ENCODE peak calls at places on chromosomes 16 and 17, in seven cellular contexts. Z is Peyer's patch, F is adrenal gland, E is breast epithelium, B is right lobe of liver, T is A549, Q is uterus. O is an unnamed sample. For H3K4me1, the result is how much of the 10 kb centered on the place peaks cover.

GRCh38 chr16:12862327-12862726 is 39.1 kb upstream of the SHISA9 start:
- DNase-seq in Z (no peak), Q (no peak), F (no peak), T (no peak), B (no peak), E (no peak), O (no peak)

GRCh38 chr17:50469005-50469605 is 425 bp upstream of the CHAD start:
- DNase-seq in F (no peak), T (no peak), Z (no peak), Q (no peak), E (no peak), B (no peak), O (no peak)

GRCh38 chr17:16449121-16449570 is 33.8 kb downstream of the TRPV2 start:
- DNase-seq in E (no peak), F (no peak), T (no peak), B (no peak), Z (no peak), Q (no peak), O (no peak)

GRCh38 chr16:17885659-17886200 is 415.0 kb upstream of the XYLT1 start:
- DNase-seq in T (no peak), Q (no peak), E (no peak), B (no peak), F (no peak), Z (no peak), O (no peak)

GRCh38 chr17:79865351-79866210 is 26.3 kb upstream of the CBX4 start:
- DNase-seq in F (no peak), Q (no peak), E (no peak), Z (peak), T (no peak), B (no peak), O (no peak)

GRCh38 chr17:82436601-82437324 is 13.8 kb downstream of the CYBC1 start:
- DNase-seq in T (no peak), Q (peak), Z (no peak), F (no peak), E (no peak), B (peak), O (peak)

GRCh38 chr17:80000136-80000535 is 35.5 kb downstream of the TBC1D16 start:
- DNase-seq in Z (no peak), F (no peak), B (no peak), T (no peak), E (no peak), Q (no peak), O (no peak)

GRCh38 chr17:1485311-1485747 is 7.2 kb downstream of the MYO1C start:
- DNase-seq in Q (peak), B (no peak), Z (peak), E (no peak), F (peak), T (peak), O (peak)

GRCh38 chr16:14958970-14959369 is 15.9 kb upstream of the PDXDC1 start:
- DNase-seq in F (no peak), Z (no peak), B (no peak), T (no peak), Q (no peak), E (no peak), O (no peak)

DNA sequence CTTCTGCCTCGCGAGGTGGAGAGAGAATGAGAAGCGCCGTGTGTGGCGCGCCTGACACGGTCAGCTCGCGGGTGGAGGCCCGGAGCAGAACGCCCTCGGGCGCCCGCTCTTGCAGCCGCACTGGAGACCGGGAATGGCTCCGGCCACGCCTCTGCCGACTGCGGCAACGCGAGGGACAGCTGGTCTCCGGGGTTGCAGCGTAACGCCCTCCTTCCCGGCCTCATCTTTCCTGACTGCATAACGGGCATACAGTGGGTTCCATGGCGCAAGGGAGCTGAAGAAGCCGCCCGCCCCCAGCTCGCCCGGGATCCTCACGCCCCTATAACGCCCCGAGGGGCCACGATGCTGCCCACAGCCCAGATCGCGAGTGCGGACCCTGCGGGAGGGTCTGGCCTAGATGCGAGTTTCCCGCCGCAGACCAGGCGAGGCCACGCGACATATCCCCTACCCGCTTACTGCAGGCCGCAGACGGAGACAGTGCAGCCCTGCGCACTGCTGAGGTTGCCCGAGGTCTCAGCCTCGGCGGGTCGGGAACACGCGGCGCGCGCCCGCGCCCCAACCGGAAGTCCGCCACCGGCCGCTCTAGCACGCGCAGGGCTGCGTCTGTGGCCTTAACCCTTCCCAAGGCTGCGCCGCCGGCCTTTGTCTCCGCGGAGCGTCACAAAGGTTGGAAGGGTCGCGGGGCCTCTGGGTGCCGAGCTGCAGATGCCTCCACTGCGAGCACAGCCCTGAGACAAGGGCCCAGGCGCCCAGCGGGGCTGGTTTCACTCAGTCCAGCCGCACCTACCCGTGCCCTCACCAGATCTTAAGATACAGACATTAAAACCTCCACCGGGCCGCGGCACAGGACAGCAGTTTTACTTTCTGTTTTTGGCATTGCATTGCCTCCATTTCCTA is 18.8 kb downstream of the BCL7C start:
- DNase-seq in F (peak), Q (peak), Z (peak), B (peak), E (peak), T (peak), O (peak)
- TF ChIP-seq POLR2A in F (peak), Q (peak), Z (peak), B (peak), E (peak), T (peak), O (peak)

GRCh38 chr17:57620576-57620975 is 124.5 kb downstream of the CCDC182 start:
- DNase-seq in Z (no peak), T (no peak), B (no peak), F (no peak), Q (no peak), E (no peak), O (no peak)
- H3K4me1 ChIP-seq in Z (under half), T (under half), B (under half), F (under half), Q (under half), E (under half), O (under half)

GRCh38 chr17:43024407-43025289 is at the start of gene RND2:
- DNase-seq in E (peak), Q (peak), F (peak), Z (peak), B (peak), T (peak), O (peak)
- TF ChIP-seq POLR2A in E (peak), Q (peak), F (peak), Z (no peak), B (peak), T (peak), O (peak)

DNA sequence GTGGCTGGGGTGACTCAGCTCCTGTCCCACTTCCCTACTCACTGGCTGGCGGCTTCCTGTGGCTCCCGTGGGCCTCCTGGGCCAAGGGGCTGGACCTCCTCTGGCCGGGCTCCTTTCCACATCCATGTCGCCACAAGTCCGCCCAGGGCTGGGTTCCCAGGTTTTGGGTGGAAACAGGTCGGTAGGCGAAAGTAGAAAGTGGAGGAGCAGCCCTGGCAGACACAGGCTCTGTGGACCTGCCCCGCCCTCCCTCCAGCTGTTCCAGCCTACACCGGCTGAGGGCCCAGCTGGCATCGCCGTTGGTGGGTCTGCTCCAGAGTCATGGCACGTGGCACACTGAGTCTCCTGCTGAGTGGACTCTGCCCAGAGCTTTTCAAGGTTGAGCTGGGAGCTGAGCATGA is 28.7 kb downstream of the GSE1 start:
- DNase-seq in Z (peak), B (peak), F (peak), Q (no peak), E (peak), T (peak), O (peak)
- H3K4me1 ChIP-seq in Z (under half), B (under half), F (under half), Q (under half), E (under half), T (under half), O (half or more)

GRCh38 chr17:42429726-42430464 is 6.8 kb upstream of the CAVIN1 start:
- DNase-seq in T (no peak), Q (no peak), E (no peak), Z (no peak), F (no peak), B (peak), O (peak)
- TF ChIP-seq POLR2A in T (no peak), Q (no peak), E (no peak), Z (no peak), F (no peak), B (no peak), O (no peak)

GRCh38 chr16:54503436-54503835 is 216.8 kb upstream of the IRX3 start:
- DNase-seq in Q (no peak), B (no peak), Z (no peak), T (no peak), F (peak), E (no peak), O (no peak)
- H3K4me1 ChIP-seq in Q (under half), B (under half), Z (under half), T (under half), F (under half), E (under half), O (under half)

GRCh38 chr17:45837603-45838002 is 7.1 kb upstream of the SPPL2C start:
- DNase-seq in E (no peak), B (no peak), T (no peak), F (no peak), Z (no peak), Q (no peak), O (no peak)

GRCh38 chr17:45839442-45839841 is 5.2 kb upstream of the SPPL2C start:
- DNase-seq in T (no peak), F (no peak), Q (no peak), B (no peak), Z (no peak), E (no peak), O (no peak)

GRCh38 chr17:45837187-45837586 is 7.5 kb upstream of the SPPL2C start:
- DNase-seq in Z (no peak), T (no peak), B (no peak), E (no peak), F (no peak), Q (no peak), O (no peak)

GRCh38 chr17:45841098-45841497 is 3.6 kb upstream of the SPPL2C start:
- DNase-seq in B (no peak), E (no peak), Z (no peak), F (no peak), T (no peak), Q (no peak), O (no peak)

DNA sequence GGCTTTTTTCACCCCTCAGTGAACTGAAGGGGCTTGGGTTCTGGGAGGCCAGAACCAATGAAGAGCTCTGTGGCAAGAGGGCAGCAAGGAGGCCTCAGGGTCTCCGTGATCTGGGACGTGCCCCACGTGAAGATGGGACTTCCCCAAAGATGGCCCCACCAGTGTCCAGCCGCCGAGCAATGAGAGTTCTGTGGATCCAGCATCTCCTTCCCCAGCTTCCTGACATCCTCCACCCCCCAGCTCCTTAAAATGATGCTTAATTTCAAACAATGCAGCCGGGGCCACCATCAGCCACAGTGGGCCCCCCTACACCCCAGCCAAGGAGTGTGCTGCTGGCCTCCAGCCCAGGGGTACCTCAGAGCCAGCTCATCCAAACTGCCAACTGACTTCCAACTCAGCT is 5.9 kb upstream of the SPPL2C start:
- DNase-seq in F (no peak), T (no peak), E (no peak), Q (no peak), Z (no peak), B (no peak), O (no peak)
- TF ChIP-seq POLR2A in F (no peak), T (no peak), E (no peak), Q (no peak), Z (no peak), B (no peak), O (no peak)

GRCh38 chr16:61891460-61891859 is 144.8 kb downstream of the CDH8 start:
- DNase-seq in B (no peak), E (no peak), Q (no peak), F (no peak), T (no peak), Z (no peak), O (no peak)
- H3K4me1 ChIP-seq in B (under half), E (under half), Q (under half), F (under half), T (under half), Z (under half), O (under half)

O was measured in body of pancreas.